ENCODE peak calls at places on chromosomes 6 and 20, in seven cellular contexts. One of them, this sample, is unnamed.

GRCh38 chr20:41650221-41650948 is 32.2 kb upstream of the CHD6 start:
- DNase-seq in kidney: no peak
- DNase-seq in uterus: no peak
- DNase-seq in lower lobe of right lung: no peak
- DNase-seq in psoas muscle: no peak
- DNase-seq in Peyer's patch: no peak
- DNase-seq in tibial artery: no peak
- DNase-seq in this sample: no peak

GRCh38 chr6:127266892-127267741 is 453 bp downstream of the RNF146 start:
- DNase-seq in kidney: peak; percentile 89
- DNase-seq in uterus: peak; percentile 52
- DNase-seq in lower lobe of right lung: peak; percentile 77
- DNase-seq in psoas muscle: peak; percentile 69
- DNase-seq in Peyer's patch: peak; percentile 79
- DNase-seq in tibial artery: peak; percentile 45
- DNase-seq in this sample: peak; percentile 92

GRCh38 chr6:160010067-160010466 is 41.2 kb downstream of the IGF2R start:
- DNase-seq in kidney: no peak
- DNase-seq in uterus: peak; percentile 71
- DNase-seq in lower lobe of right lung: no peak
- DNase-seq in psoas muscle: peak; percentile 69
- DNase-seq in Peyer's patch: no peak
- DNase-seq in tibial artery: peak; percentile 51
- DNase-seq in this sample: no peak

GRCh38 chr6:112343375-112343774 is 3.8 kb upstream of the RFPL4B start:
- DNase-seq in kidney: no peak
- DNase-seq in uterus: no peak
- DNase-seq in lower lobe of right lung: no peak
- DNase-seq in psoas muscle: no peak
- DNase-seq in Peyer's patch: no peak
- DNase-seq in tibial artery: no peak
- DNase-seq in this sample: no peak

GRCh38 chr6:36615018-36615761 is 21.0 kb downstream of the SRSF3 start:
- DNase-seq in kidney: no peak
- DNase-seq in uterus: peak; percentile 45
- DNase-seq in lower lobe of right lung: peak; percentile 64
- DNase-seq in psoas muscle: peak; percentile 66
- DNase-seq in Peyer's patch: peak; percentile 63
- DNase-seq in tibial artery: no peak
- DNase-seq in this sample: no peak

GRCh38 chr6:167706313-167707109 is 120.2 kb upstream of the AFDN start:
- DNase-seq in kidney: peak; percentile 63
- DNase-seq in uterus: no peak
- DNase-seq in lower lobe of right lung: no peak
- DNase-seq in psoas muscle: no peak
- DNase-seq in Peyer's patch: peak; percentile 37
- DNase-seq in tibial artery: no peak
- DNase-seq in this sample: peak; percentile 29

GRCh38 chr6:38445321-38445720 is 194.4 kb downstream of the BTBD9 start:
- DNase-seq in kidney: no peak
- DNase-seq in uterus: no peak
- DNase-seq in lower lobe of right lung: no peak
- DNase-seq in psoas muscle: no peak
- DNase-seq in Peyer's patch: no peak
- DNase-seq in tibial artery: no peak
- DNase-seq in this sample: no peak

GRCh38 chr20:47429409-47429808 is 72.3 kb upstream of the NCOA3 start:
- DNase-seq in kidney: no peak
- DNase-seq in uterus: no peak
- DNase-seq in lower lobe of right lung: no peak
- DNase-seq in psoas muscle: no peak
- DNase-seq in Peyer's patch: no peak
- DNase-seq in tibial artery: no peak
- DNase-seq in this sample: no peak

GRCh38 chr20:41655966-41656685 is 37.9 kb upstream of the CHD6 start:
- DNase-seq in kidney: no peak
- DNase-seq in uterus: no peak
- DNase-seq in lower lobe of right lung: no peak
- DNase-seq in psoas muscle: no peak
- DNase-seq in Peyer's patch: no peak
- DNase-seq in tibial artery: no peak
- DNase-seq in this sample: no peak

GRCh38 chr20:10939297-10939949 is 265.6 kb upstream of the JAG1 start:
- DNase-seq in kidney: no peak
- DNase-seq in uterus: no peak
- DNase-seq in lower lobe of right lung: no peak
- DNase-seq in psoas muscle: no peak
- DNase-seq in Peyer's patch: no peak
- DNase-seq in tibial artery: no peak
- DNase-seq in this sample: no peak

GRCh38 chr20:51565298-51565697 is 22.8 kb upstream of the NFATC2 start:
- DNase-seq in kidney: no peak
- DNase-seq in uterus: no peak
- DNase-seq in lower lobe of right lung: no peak
- DNase-seq in psoas muscle: no peak
- DNase-seq in Peyer's patch: no peak
- DNase-seq in tibial artery: no peak
- DNase-seq in this sample: no peak
- H3K4me3 ChIP-seq in kidney: no peak overlapping the region
- H3K4me3 ChIP-seq in uterus: no peak overlapping the region
- H3K4me3 ChIP-seq in lower lobe of right lung: no peak overlapping the region
- H3K4me3 ChIP-seq in psoas muscle: no peak overlapping the region
- H3K4me3 ChIP-seq in Peyer's patch: no peak overlapping the region
- H3K4me3 ChIP-seq in tibial artery: no peak overlapping the region
- H3K4me3 ChIP-seq in this sample: no peak overlapping the region

DNA sequence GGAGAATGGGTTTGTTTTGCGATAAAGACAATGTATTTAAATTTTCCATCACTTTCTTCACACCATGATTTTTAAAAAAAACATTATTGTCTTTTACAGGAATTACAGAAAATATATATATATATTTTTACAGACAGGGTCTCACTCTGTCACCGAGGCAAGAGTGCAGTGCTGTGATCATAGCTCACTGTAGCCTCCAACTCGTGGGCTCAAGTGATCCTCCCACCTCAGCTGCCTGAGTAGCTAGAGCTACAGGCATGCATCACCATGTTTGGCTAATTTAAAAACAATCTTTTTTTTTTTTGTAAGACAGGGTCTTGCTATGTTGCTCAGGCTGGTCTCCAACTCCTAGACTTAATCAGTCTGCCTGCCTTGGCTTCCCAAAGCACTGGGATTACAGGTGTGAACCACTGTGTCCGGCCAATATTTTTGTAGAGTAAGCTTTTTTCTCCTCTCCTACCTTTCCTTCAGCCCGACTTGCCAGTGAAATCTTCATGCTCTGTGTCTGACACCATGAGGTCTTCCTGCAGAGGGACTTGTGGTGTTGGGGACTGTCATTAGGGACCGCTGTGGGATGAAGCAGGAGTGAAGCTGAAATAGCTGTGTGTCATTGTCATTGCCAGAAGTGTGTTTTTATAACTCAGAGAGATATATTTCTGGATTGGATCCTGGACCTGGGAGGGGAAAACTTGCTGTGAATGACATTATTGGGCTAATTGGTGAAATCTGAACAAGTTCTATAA is 13.2 kb downstream of the DSP start:
- DNase-seq in kidney: no peak
- DNase-seq in uterus: no peak
- DNase-seq in lower lobe of right lung: no peak
- DNase-seq in psoas muscle: no peak
- DNase-seq in Peyer's patch: no peak
- DNase-seq in tibial artery: no peak
- DNase-seq in this sample: no peak
- H3K4me1 ChIP-seq in kidney: no peaks in the 10 kb centered on the region
- H3K4me1 ChIP-seq in uterus: no peaks in the 10 kb centered on the region
- H3K4me1 ChIP-seq in lower lobe of right lung: no peaks in the 10 kb centered on the region
- H3K4me1 ChIP-seq in psoas muscle: no peaks in the 10 kb centered on the region
- H3K4me1 ChIP-seq in Peyer's patch: no peaks in the 10 kb centered on the region
- H3K4me1 ChIP-seq in tibial artery: no peaks in the 10 kb centered on the region
- H3K4me1 ChIP-seq in this sample: no peaks in the 10 kb centered on the region

GRCh38 chr6:28985396-28986164 is 19.5 kb downstream of the ZNF311 start:
- DNase-seq in kidney: peak; percentile 91
- DNase-seq in uterus: peak; percentile 80
- DNase-seq in lower lobe of right lung: peak; percentile 85
- DNase-seq in psoas muscle: peak; percentile 75
- DNase-seq in Peyer's patch: peak; percentile 86
- DNase-seq in tibial artery: peak; percentile 85
- DNase-seq in this sample: peak; percentile 80
- H3K4me3 ChIP-seq in kidney: peak overlapping the region; percentile 84
- H3K4me3 ChIP-seq in uterus: peak overlapping the region; percentile 62
- H3K4me3 ChIP-seq in lower lobe of right lung: peak overlapping the region; percentile 57
- H3K4me3 ChIP-seq in psoas muscle: peak overlapping the region; percentile 65
- H3K4me3 ChIP-seq in Peyer's patch: peak overlapping the region; percentile 37
- H3K4me3 ChIP-seq in tibial artery: peak overlapping the region; percentile 57
- H3K4me3 ChIP-seq in this sample: peak overlapping the region; percentile 40

DNA sequence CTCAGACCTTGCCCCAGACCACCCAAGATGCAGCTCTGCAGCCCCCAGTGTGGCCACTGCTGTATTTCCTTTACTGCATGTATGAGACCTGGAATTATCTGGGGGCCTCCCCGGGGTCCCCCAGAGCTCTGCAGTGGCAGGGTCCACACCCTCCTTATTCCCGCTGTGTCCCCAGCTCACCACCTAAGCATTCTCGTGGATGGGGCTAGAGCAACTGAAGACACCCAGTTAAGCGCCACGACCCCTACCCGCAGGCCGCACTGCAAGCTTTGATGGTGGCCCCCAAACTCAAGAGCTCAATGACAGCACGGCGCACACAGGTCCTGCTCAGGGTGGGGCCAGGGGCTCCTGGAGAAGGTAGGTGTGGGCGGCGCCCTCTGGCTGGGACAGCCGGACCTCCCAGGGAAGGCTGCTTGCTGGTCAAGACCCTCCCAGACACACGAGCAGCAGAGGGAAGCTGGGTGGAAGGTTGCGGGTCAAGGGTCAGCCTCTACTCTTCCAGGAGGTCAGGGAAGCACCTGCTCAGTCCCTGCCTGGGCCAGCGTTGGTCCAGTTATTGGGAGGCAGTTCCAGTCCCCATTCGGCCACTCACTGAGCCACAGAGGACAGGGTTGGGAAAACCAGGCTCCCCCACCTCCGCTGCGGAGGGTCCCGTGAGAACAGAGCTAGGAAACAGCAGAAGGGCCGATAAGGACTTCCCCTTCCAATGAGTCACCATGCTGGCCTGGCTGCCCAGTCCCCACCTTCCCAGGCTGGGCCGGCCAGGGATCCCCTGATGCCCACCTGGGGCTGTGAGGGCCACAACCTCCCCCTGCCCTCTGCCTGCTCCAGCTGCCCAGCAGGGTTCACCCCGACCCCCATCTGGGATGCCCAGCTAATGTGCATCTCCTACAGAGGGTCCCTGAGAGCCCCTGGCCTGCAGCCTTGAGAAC is 2.9 kb downstream of the LAMA5 start:
- DNase-seq in kidney: peak; percentile 79
- DNase-seq in uterus: peak; percentile 36
- DNase-seq in lower lobe of right lung: peak; percentile 47
- DNase-seq in psoas muscle: peak; percentile 46
- DNase-seq in Peyer's patch: no peak
- DNase-seq in tibial artery: no peak
- DNase-seq in this sample: peak; percentile 30
- H3K4me1 ChIP-seq in kidney: peaks cover 24% of the 10 kb centered on the region
- H3K4me1 ChIP-seq in uterus: peaks cover 38% of the 10 kb centered on the region
- H3K4me1 ChIP-seq in lower lobe of right lung: peaks cover 85% of the 10 kb centered on the region
- H3K4me1 ChIP-seq in psoas muscle: peaks cover 61% of the 10 kb centered on the region
- H3K4me1 ChIP-seq in Peyer's patch: peaks cover 19% of the 10 kb centered on the region
- H3K4me1 ChIP-seq in tibial artery: peaks cover 77% of the 10 kb centered on the region
- H3K4me1 ChIP-seq in this sample: peaks cover 36% of the 10 kb centered on the region

GRCh38 chr6:2725364-2725988 is 25.2 kb downstream of the MYLK4 start:
- DNase-seq in kidney: no peak
- DNase-seq in uterus: no peak
- DNase-seq in lower lobe of right lung: no peak
- DNase-seq in psoas muscle: no peak
- DNase-seq in Peyer's patch: no peak
- DNase-seq in tibial artery: no peak
- DNase-seq in this sample: no peak

GRCh38 chr6:2729921-2730320 is 20.8 kb downstream of the MYLK4 start:
- DNase-seq in kidney: no peak
- DNase-seq in uterus: no peak
- DNase-seq in lower lobe of right lung: no peak
- DNase-seq in psoas muscle: no peak
- DNase-seq in Peyer's patch: no peak
- DNase-seq in tibial artery: no peak
- DNase-seq in this sample: no peak

GRCh38 chr6:2721219-2721618 is 29.5 kb downstream of the MYLK4 start:
- DNase-seq in kidney: no peak
- DNase-seq in uterus: no peak
- DNase-seq in lower lobe of right lung: no peak
- DNase-seq in psoas muscle: no peak
- DNase-seq in Peyer's patch: no peak
- DNase-seq in tibial artery: no peak
- DNase-seq in this sample: no peak

GRCh38 chr6:2730353-2730752 is 20.4 kb downstream of the MYLK4 start:
- DNase-seq in kidney: no peak
- DNase-seq in uterus: no peak
- DNase-seq in lower lobe of right lung: no peak
- DNase-seq in psoas muscle: no peak
- DNase-seq in Peyer's patch: no peak
- DNase-seq in tibial artery: no peak
- DNase-seq in this sample: no peak

GRCh38 chr6:2725999-2726567 is 24.6 kb downstream of the MYLK4 start:
- DNase-seq in kidney: no peak
- DNase-seq in uterus: no peak
- DNase-seq in lower lobe of right lung: no peak
- DNase-seq in psoas muscle: no peak
- DNase-seq in Peyer's patch: no peak
- DNase-seq in tibial artery: no peak
- DNase-seq in this sample: no peak
- H3K4me3 ChIP-seq in kidney: no peak overlapping the region
- H3K4me3 ChIP-seq in uterus: no peak overlapping the region
- H3K4me3 ChIP-seq in lower lobe of right lung: no peak overlapping the region
- H3K4me3 ChIP-seq in psoas muscle: no peak overlapping the region
- H3K4me3 ChIP-seq in Peyer's patch: no peak overlapping the region
- H3K4me3 ChIP-seq in tibial artery: no peak overlapping the region
- H3K4me3 ChIP-seq in this sample: no peak overlapping the region

DNA sequence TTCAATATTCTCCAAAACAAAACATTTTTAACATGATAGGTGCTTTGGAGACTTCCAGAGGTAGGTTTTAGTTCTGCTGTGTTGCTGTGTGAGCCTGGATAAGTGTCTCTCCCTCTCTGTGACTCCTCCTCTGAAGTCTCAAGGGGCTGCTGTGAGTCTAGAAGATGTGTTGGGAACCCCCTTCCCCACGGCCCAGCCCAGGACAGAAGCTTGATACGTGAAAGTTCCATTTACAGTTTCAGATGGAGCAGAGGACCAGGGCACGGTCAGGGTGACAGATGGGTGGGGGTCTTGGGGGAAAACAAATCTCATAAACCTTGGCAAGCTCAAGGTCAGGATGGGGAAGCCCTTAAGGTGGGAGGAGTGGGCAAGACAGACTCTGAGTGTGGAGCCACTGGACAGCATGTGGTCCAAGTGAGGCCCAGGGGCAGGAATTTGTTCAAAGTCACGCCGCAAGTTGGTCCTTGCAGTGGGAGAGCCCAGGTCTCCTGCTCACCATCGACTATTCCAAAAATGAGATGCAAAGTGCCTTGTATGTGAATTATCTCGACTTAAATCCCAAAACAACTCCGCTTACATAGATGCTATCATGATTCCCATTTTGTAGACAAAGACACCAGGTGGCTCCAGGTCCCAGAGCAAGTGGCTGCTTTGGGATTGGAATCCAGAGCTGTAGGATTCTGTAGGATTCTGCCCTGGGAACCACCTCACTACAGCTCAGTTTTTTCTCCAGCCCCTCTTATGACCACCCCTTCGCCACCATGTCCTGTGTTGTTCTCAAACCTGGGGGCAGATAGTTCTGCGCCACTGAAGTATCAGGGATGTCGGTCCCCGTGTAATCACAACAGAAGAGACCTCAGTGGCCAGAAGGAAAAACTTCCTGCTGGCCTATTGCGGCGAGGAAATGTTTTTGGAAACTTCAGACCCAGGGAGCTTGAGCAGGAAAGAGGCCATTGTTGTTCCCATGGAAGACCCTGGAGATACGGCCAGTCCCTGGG is 1.9 kb downstream of the TGM2 start:
- DNase-seq in kidney: peak; percentile 26
- DNase-seq in uterus: no peak
- DNase-seq in lower lobe of right lung: no peak
- DNase-seq in psoas muscle: no peak
- DNase-seq in Peyer's patch: no peak
- DNase-seq in tibial artery: no peak
- DNase-seq in this sample: no peak
- H3K4me1 ChIP-seq in kidney: peaks cover 6% of the 10 kb centered on the region
- H3K4me1 ChIP-seq in uterus: peaks cover 9% of the 10 kb centered on the region
- H3K4me1 ChIP-seq in lower lobe of right lung: peaks cover 77% of the 10 kb centered on the region
- H3K4me1 ChIP-seq in psoas muscle: peaks cover 5% of the 10 kb centered on the region
- H3K4me1 ChIP-seq in Peyer's patch: peaks cover 6% of the 10 kb centered on the region
- H3K4me1 ChIP-seq in tibial artery: peaks cover 76% of the 10 kb centered on the region
- H3K4me1 ChIP-seq in this sample: peaks cover 15% of the 10 kb centered on the region